ENCODE peak calls at places on chromosome 14, in four cellular contexts. X is K562, H is HepG2, Y is H1. R is an unnamed sample.

GRCh38 chr14:68426661-68427549 is 366.0 kb downstream of the ZFP36L1 start:
- DNase-seq in X (no peak), H (no peak), Y (no peak), R (no peak)

GRCh38 chr14:56092761-56093160 is 25.4 kb upstream of the PELI2 start:
- DNase-seq in H (no peak), X (no peak), Y (no peak), R (no peak)

GRCh38 chr14:58808828-58809227 is 171.1 kb downstream of the DACT1 start:
- DNase-seq in H (no peak), Y (no peak), X (no peak), R (peak; percentile 61)

GRCh38 chr14:81234268-81234667 is 13.5 kb upstream of the GTF2A1 start:
- DNase-seq in X (no peak), Y (no peak), H (peak; percentile 12), R (no peak)

GRCh38 chr14:21680072-21680471 is 6.5 kb upstream of the OR4E1 start:
- DNase-seq in H (no peak), X (no peak), Y (no peak), R (peak; percentile 50)

GRCh38 chr14:78359581-78359980 is 189.4 kb downstream of the NRXN3 start:
- DNase-seq in Y (no peak), X (no peak), H (no peak), R (no peak)

GRCh38 chr14:89616425-89617141 is 199.6 kb upstream of the FOXN3 start:
- DNase-seq in H (peak; percentile 29), X (no peak), Y (no peak), R (peak; percentile 28)

GRCh38 chr14:68807987-68808386 is 15.1 kb upstream of the ZFP36L1 start:
- DNase-seq in X (no peak), Y (no peak), H (no peak), R (no peak)

GRCh38 chr14:70084226-70084625 is 104.5 kb downstream of the SLC8A3 start:
- DNase-seq in X (no peak), H (no peak), Y (no peak), R (no peak)

GRCh38 chr14:56170028-56170427 is 51.8 kb downstream of the PELI2 start:
- DNase-seq in H (no peak), X (no peak), Y (no peak), R (no peak)

GRCh38 chr14:77157716-77158115 is 16.1 kb upstream of the ZDHHC22 start:
- DNase-seq in Y (no peak), X (no peak), H (no peak), R (no peak)

GRCh38 chr14:75542585-75543091 is 20.4 kb downstream of the BATF start:
- DNase-seq in X (peak; percentile 23), Y (no peak), H (no peak), R (no peak)

GRCh38 chr14:95432152-95433093 is 84.0 kb downstream of the SYNE3 start:
- DNase-seq in Y (peak; percentile 82), X (peak; percentile 52), H (peak; percentile 16), R (peak; percentile 21)

GRCh38 chr14:23066368-23066767 is 9.0 kb upstream of the CDH24 start:
- DNase-seq in X (no peak), Y (no peak), H (no peak), R (no peak)

GRCh38 chr14:95835331-95835730 is 41.3 kb upstream of the TUNAR start:
- DNase-seq in Y (peak; percentile 26), H (peak; percentile 5), X (no peak), R (peak; percentile 2)

GRCh38 chr14:94622653-94623421 is 10.6 kb downstream of the SERPINA3 start:
- DNase-seq in Y (no peak), X (no peak), H (no peak), R (no peak)

GRCh38 chr14:102086346-102086971 is 385 bp downstream of the HSP90AA1 start:
- DNase-seq in X (peak; percentile 64), H (no peak), Y (no peak), R (peak; percentile 56)

GRCh38 chr14:32331227-32331597 is 2.1 kb downstream of the AKAP6 start:
- DNase-seq in X (peak; percentile 25), H (no peak), Y (no peak), R (no peak)

GRCh38 chr14:83467811-83468210 is 1934.2 kb upstream of the SEL1L start:
- DNase-seq in Y (no peak), X (no peak), H (no peak), R (no peak)

GRCh38 chr14:22551597-22551982 is 37.4 kb downstream of the DAD1 start:
- DNase-seq in Y (no peak), X (no peak), H (no peak), R (no peak)

GRCh38 chr14:81625343-81625742 is 91.7 kb upstream of the SEL1L start:
- DNase-seq in Y (no peak), H (peak; percentile 28), X (no peak), R (no peak)

GRCh38 chr14:51716610-51717009 is 64.9 kb downstream of the FRMD6 start:
- DNase-seq in H (no peak), X (no peak), Y (no peak), R (no peak)

GRCh38 chr14:96267336-96267735 is 11.3 kb downstream of the BDKRB1 start:
- DNase-seq in X (no peak), H (no peak), Y (no peak), R (no peak)

GRCh38 chr14:79543966-79544365 is 667.3 kb downstream of the DIO2 start:
- DNase-seq in H (no peak), Y (peak; percentile 59), X (peak; percentile 6), R (peak; percentile 10)

GRCh38 chr14:89617471-89618291 is 200.6 kb upstream of the FOXN3 start:
- DNase-seq in Y (no peak), X (no peak), H (peak; percentile 12), R (peak; percentile 70)

GRCh38 chr14:24317141-24317927 is 6.0 kb downstream of the LTB4R start:
- DNase-seq in H (no peak), X (peak; percentile 34), Y (no peak), R (no peak)

GRCh38 chr14:63276016-63276415 is 42.7 kb downstream of the GPHB5 start:
- DNase-seq in Y (no peak), X (no peak), H (no peak), R (no peak)

GRCh38 chr14:105364100-105364708 is 34.1 kb upstream of the TEX22 start:
- DNase-seq in X (peak; percentile 74), Y (no peak), H (no peak), R (no peak)

GRCh38 chr14:21023817-21024667 is 819 bp downstream of the NDRG2 start:
- DNase-seq in Y (no peak), X (no peak), H (peak; percentile 59), R (no peak)

GRCh38 chr14:104138891-104139459 is 588 bp downstream of the KIF26A start:
- DNase-seq in X (no peak), H (no peak), Y (peak; percentile 69), R (no peak)
- TF ChIP-seq EZH2 in X (no peak), H (peak; percentile 76), Y (peak; percentile 24), R (no peak)

GRCh38 chr14:67389261-67389660 is 22.7 kb downstream of the PLEK2 start:
- DNase-seq in H (no peak), X (no peak), Y (no peak), R (no peak)

GRCh38 chr14:67390135-67390534 is 21.8 kb downstream of the PLEK2 start:
- DNase-seq in X (no peak), H (no peak), Y (no peak), R (no peak)

GRCh38 chr14:67385618-67386017 is 25.5 kb downstream of the EIF2S1 start:
- DNase-seq in H (no peak), X (no peak), Y (no peak), R (no peak)

GRCh38 chr14:67385120-67385519 is 25.0 kb downstream of the EIF2S1 start:
- DNase-seq in X (no peak), Y (no peak), H (no peak), R (no peak)

DNA sequence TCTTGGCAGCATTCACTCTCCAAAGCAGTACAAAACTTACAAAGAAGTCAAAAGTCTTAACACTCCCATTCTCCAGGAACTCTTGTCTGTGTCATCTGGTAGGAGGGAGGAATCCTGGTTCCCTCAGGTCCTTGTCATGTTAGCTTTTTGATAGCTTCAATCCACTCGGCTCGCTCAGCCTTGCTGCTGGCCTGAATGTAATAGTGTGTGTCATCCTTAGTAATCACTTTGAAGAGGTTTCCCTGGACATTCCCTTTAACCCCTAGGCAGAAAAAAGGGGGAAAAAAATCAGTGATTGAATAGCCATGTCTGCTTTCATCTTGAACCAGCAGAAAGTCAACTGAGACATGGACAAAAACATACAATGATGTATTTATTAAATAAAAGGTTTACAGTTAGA is 24.8 kb downstream of the PLEK2 start:
- DNase-seq in X (no peak), H (no peak), Y (no peak), R (no peak)
- TF ChIP-seq JUN in X (no peak), H (no peak), Y (no peak), R (no peak)

DNA sequence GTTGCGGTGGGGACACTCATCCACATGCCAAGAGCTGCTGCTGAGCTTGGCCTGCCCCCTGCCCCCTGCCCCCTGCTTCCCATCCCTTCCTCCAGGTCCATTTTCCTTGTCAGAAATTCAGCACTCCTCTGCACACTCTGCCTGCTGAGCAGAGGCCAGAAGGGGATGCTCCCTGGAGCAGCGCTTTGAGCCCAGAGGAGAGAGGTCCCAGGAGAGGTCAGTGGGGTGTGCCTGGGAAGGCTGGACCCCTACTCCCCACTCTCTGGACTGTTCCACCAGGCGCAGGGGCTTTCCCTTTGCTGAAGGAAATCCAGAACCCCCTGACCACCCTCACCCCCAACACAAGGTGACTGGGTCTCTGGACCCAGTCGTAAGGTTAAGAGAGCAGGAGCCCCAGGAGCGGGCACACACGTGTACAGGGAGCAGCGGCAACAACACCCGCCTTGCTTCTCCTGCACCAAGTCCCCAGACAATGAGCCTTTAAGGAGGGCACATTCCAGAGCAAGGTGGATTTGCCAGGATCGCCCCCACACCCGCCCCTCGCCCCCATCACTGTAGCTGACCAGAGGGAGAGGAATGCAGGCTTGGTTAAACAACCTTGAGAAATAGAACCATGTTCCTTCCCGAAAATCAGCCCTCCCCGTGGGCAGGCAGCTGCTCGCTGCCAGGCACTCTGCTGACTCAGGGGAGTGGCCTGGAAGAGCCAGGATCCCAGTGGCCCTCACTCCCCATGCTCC is 30.7 kb downstream of the ISCA2 start:
- DNase-seq in H (no peak), Y (no peak), X (no peak), R (no peak)
- H3K27ac ChIP-seq in H (no peak overlapping the region), Y (no peak overlapping the region), X (no peak overlapping the region), R (no peak overlapping the region)

DNA sequence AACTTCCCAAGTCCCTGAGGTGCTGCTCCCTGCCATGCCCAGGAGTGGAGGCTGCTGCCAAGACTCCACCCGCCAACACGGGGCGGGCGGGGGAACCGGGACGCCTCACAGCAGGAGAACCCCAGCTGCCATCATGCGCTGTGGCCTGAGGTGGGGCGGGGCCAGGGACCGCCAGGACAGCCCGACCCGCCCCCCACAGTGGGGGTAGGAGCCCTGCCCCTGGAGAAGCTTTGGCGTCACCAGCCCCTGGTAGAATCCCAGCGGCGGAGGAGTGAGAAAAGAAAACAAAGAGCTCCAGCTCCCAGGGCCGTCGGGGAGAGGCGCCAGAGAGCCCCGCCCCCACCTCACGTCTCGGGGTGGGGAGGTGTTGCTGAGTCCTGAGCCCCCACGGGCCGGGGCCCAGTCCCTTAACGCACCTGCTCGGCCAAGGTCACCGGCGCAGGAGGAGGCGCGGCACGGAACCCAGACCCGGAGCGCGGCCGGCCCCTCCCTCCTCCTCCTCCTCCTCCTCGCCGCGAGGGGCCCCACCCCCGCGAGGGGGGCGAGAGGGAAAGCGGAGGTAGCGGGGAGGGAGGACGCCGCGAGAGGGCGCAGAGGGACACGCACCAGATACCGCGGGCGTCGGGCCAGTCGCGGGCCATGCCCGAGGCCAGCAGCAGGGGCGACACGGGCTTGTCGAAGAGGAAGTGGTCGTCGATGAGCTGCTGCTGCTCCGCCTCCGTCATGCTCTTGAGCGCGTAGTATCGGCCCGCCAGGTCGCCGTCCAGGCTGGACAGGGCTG is 1.8 kb downstream of the CKB start:
- DNase-seq in H (no peak), X (peak; percentile 76), Y (peak; percentile 86), R (peak; percentile 49)
- TF ChIP-seq EZH2 in H (no peak), X (no peak), Y (no peak), R (peak; percentile 54)

R was measured in endothelial cell of umbilical vein.